ENCODE peak calls at places on chromosomes 7 and 10, in five cellular contexts. P, S, Z, V and I are unnamed samples. For H3K4me1, the result is how much of the 10 kb centered on the place peaks cover.

GRCh38 chr10:71714055-71714454 is 5.5 kb downstream of the C10orf105 start:
- DNase-seq in P (no peak), S (no peak), Z (no peak), V (no peak), I (no peak)

GRCh38 chr7:148156248-148156647 is 434.3 kb upstream of the C7orf33 start:
- DNase-seq in P (no peak), S (no peak), Z (no peak), V (no peak), I (no peak)

GRCh38 chr10:5449227-5449626 is 36.9 kb downstream of the NET1 start:
- DNase-seq in P (no peak), S (no peak), Z (no peak), V (no peak), I (no peak)

GRCh38 chr10:82089327-82089726 is 214.3 kb downstream of the NRG3 start:
- DNase-seq in P (no peak), S (no peak), Z (no peak), V (no peak), I (no peak)

GRCh38 chr10:125770844-125771243 is 4.8 kb downstream of the MMP21 start:
- DNase-seq in P (no peak), S (no peak), Z (no peak), V (no peak), I (no peak)

GRCh38 chr7:155192961-155193640 is 104.6 kb upstream of the INSIG1 start:
- DNase-seq in P (no peak), S (no peak), Z (no peak), V (no peak), I (no peak)

GRCh38 chr10:33385686-33386085 is 51.2 kb upstream of the NRP1 start:
- DNase-seq in P (no peak), S (no peak), Z (no peak), V (no peak), I (no peak)

GRCh38 chr7:72437061-72437460 is 24.9 kb upstream of the CALN1 start:
- DNase-seq in P (no peak), S (no peak), Z (no peak), V (no peak), I (no peak)

GRCh38 chr10:15158972-15159371 is 9.5 kb downstream of the NMT2 start:
- DNase-seq in P (no peak), S (no peak), Z (no peak), V (no peak), I (no peak)

GRCh38 chr10:129915526-129916378 is 48.3 kb downstream of the EBF3 start:
- DNase-seq in P (no peak), S (peak), Z (no peak), V (no peak), I (no peak)

GRCh38 chr7:30087371-30087770 is 47.4 kb upstream of the MTURN start:
- DNase-seq in P (no peak), S (no peak), Z (no peak), V (no peak), I (no peak)

GRCh38 chr7:51878869-51879268 is 562.3 kb upstream of the COBL start:
- DNase-seq in P (no peak), S (no peak), Z (no peak), V (no peak), I (no peak)

GRCh38 chr10:52287853-52288252 is 26.2 kb upstream of the DKK1 start:
- DNase-seq in P (no peak), S (no peak), Z (no peak), V (no peak), I (no peak)

GRCh38 chr10:12588091-12588850 is 238.9 kb downstream of the CAMK1D start:
- DNase-seq in P (no peak), S (peak), Z (no peak), V (no peak), I (no peak)

GRCh38 chr10:72455889-72456588 is 101.3 kb upstream of the DNAJB12 start:
- DNase-seq in P (no peak), S (no peak), Z (no peak), V (no peak), I (no peak)

GRCh38 chr10:130027716-130028464 is 63.8 kb upstream of the EBF3 start:
- DNase-seq in P (peak), S (peak), Z (no peak), V (no peak), I (no peak)

DNA sequence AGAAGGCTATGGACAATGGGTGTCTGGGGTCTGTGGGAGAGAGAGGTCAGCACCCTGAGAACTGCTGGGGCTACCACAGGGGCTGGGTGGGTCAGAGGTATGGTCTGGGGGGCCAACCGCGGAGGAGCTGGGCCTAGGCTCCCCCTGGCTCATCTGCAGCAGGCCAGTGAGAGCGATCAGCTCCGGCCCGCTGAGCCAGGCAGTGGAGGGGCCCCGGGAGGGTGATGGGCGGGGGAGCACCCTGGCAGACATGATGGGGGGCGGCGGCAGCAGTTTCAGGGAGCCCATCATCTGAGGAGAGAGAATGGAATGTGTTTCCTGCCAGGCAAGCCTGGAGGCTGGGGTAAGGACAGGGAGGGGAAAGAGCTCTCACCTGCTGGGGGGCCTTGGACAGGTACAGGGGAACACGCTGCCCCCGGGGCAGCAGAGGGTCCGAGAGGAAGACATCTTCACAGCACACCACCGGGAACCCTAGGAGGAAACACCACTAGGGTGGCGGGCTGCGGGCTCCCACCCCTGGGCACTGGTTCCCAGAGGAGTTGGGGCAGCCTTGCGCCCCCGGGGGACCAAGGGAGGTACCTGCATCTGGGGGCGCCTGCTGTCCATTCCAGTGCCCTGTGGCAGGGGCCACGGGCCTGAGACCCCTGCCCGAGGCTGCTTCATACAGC is 1.3 kb downstream of the SAP25 start:
- DNase-seq in P (no peak), S (peak), Z (no peak), V (no peak), I (no peak)
- H3K4me1 ChIP-seq in P (under half), S (under half), Z (under half), V (under half), I (under half)

DNA sequence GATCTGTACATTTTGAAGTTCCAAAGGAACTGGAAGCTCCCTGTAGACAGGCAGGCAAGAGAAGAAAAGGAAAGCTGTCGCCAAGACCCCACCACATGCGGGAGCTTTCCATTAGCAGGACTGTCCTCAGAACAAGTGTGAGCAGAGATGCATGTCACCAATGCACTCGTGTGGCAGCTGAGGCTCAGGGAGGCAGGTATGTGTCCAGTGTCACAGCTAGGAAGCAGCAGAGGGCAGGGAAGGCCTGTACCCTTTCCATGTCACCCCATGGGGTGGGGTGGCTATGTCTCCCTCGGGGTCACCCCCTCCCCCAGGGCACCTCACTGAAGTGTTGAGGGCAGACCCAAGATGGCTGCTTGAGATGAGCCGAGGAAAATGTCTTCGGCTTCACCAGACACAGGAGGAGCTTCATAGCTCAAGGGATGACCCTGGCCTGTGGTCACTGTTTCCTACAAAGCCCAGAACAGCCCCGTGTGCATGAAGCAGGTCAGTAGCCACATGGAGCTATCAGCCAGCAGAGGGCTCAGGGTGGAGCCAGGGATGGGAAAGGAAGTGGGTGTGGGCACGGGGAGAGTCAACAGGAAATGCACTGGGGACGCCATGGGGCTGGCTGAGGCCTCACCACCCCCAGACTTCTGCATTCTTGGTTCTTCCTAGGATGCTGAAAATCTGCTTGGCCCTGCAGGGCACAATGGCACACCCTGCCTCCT is 96.6 kb downstream of the FAM53B start:
- DNase-seq in P (no peak), S (peak), Z (peak), V (no peak), I (no peak)
- H3K4me1 ChIP-seq in P (under half), S (under half), Z (under half), V (under half), I (under half)

GRCh38 chr10:109902992-109903947 is 20.0 kb downstream of the XPNPEP1 start:
- DNase-seq in P (no peak), S (no peak), Z (no peak), V (no peak), I (no peak)

GRCh38 chr10:109911903-109912302 is 11.4 kb downstream of the XPNPEP1 start:
- DNase-seq in P (no peak), S (no peak), Z (no peak), V (no peak), I (no peak)

GRCh38 chr10:109904397-109904796 is 18.9 kb downstream of the XPNPEP1 start:
- DNase-seq in P (no peak), S (no peak), Z (no peak), V (no peak), I (no peak)

GRCh38 chr10:109906346-109906745 is 17.0 kb downstream of the XPNPEP1 start:
- DNase-seq in P (no peak), S (no peak), Z (no peak), V (no peak), I (no peak)
- H3K4me1 ChIP-seq in P (under half), S (under half), Z (under half), V (under half), I (under half)

GRCh38 chr10:102507521-102507920 is 3.7 kb downstream of the SUFU start:
- DNase-seq in P (no peak), S (peak), Z (no peak), V (no peak), I (no peak)
- H3K4me1 ChIP-seq in P (under half), S (under half), Z (under half), V (under half), I (under half)

DNA sequence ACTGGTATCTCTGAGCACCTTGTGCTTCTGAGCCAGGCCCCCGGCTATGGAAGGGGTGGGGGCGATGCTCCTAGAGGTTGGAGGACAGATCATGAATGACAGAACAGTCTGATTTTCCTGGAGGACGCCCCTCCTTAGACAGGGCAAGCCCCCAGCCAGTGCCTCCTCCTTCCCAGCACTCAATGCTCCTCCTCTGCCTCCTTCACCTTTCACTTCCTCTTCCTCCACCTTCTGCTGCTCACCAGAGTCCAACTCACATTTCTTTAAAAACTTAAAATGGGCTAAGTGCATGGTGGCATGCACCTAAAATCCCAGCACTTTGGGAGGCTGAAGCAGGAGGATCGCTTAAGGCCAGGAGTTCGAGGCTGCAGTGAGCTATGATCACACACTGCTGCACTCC is 71.1 kb upstream of the CUX1 start:
- DNase-seq in P (no peak), S (no peak), Z (no peak), V (no peak), I (no peak)
- H3K4me1 ChIP-seq in P (under half), S (under half), Z (under half), V (under half), I (under half)

GRCh38 chr10:3091921-3092320 is 24.6 kb downstream of the PFKP start:
- DNase-seq in P (no peak), S (no peak), Z (no peak), V (no peak), I (no peak)

GRCh38 chr10:3090914-3091313 is 23.6 kb downstream of the PFKP start:
- DNase-seq in P (no peak), S (peak), Z (peak), V (peak), I (peak)

GRCh38 chr10:3090388-3090787 is 23.0 kb downstream of the PFKP start:
- DNase-seq in P (no peak), S (peak), Z (no peak), V (no peak), I (no peak)

GRCh38 chr10:3093996-3094395 is 26.6 kb downstream of the PFKP start:
- DNase-seq in P (no peak), S (no peak), Z (no peak), V (no peak), I (no peak)

GRCh38 chr10:3091346-3091787 is 24.0 kb downstream of the PFKP start:
- DNase-seq in P (no peak), S (peak), Z (no peak), V (no peak), I (peak)
- H3K4me1 ChIP-seq in P (under half), S (under half), Z (half or more), V (under half), I (half or more)

GRCh38 chr10:99395750-99396445 is 34.5 kb downstream of the GOT1 start:
- DNase-seq in P (no peak), S (no peak), Z (no peak), V (no peak), I (peak)
- H3K4me1 ChIP-seq in P (under half), S (under half), Z (under half), V (under half), I (half or more)

GRCh38 chr10:17276756-17277424 is 48.8 kb downstream of the VIM start:
- DNase-seq in P (no peak), S (no peak), Z (no peak), V (no peak), I (no peak)

GRCh38 chr10:17273403-17273802 is 45.4 kb downstream of the VIM start:
- DNase-seq in P (no peak), S (no peak), Z (no peak), V (no peak), I (no peak)

GRCh38 chr10:17272648-17273047 is 44.6 kb downstream of the VIM start:
- DNase-seq in P (no peak), S (no peak), Z (no peak), V (no peak), I (no peak)
- H3K4me1 ChIP-seq in P (under half), S (under half), Z (under half), V (under half), I (under half)